ENCODE peak calls at places on chromosomes 13 and 19, in nine cellular contexts. One of them, this sample, is unnamed.

GRCh38 chr13:73058741-73059459 is at the start of gene KLF5:
- DNase-seq in NB4: peak
- DNase-seq in transverse colon: peak
- DNase-seq in IMR-90: peak
- DNase-seq in spleen: peak
- DNase-seq in endothelial cell of umbilical vein: peak
- DNase-seq in body of pancreas: peak
- DNase-seq in suprapubic skin: peak
- DNase-seq in ovary: peak
- DNase-seq in this sample: peak

GRCh38 chr13:104163866-104164630 is 1097.8 kb upstream of the SLC10A2 start:
- DNase-seq in NB4: no peak
- DNase-seq in transverse colon: no peak
- DNase-seq in IMR-90: no peak
- DNase-seq in spleen: no peak
- DNase-seq in endothelial cell of umbilical vein: no peak
- DNase-seq in body of pancreas: no peak
- DNase-seq in suprapubic skin: no peak
- DNase-seq in ovary: no peak
- DNase-seq in this sample: no peak

GRCh38 chr13:40271511-40271910 is 394.9 kb downstream of the FOXO1 start:
- DNase-seq in NB4: no peak
- DNase-seq in transverse colon: peak
- DNase-seq in IMR-90: no peak
- DNase-seq in spleen: no peak
- DNase-seq in endothelial cell of umbilical vein: peak
- DNase-seq in body of pancreas: peak
- DNase-seq in suprapubic skin: no peak
- DNase-seq in ovary: no peak
- DNase-seq in this sample: no peak

GRCh38 chr13:34523401-34523800 is 418.7 kb upstream of the NBEA start:
- DNase-seq in NB4: no peak
- DNase-seq in transverse colon: no peak
- DNase-seq in IMR-90: no peak
- DNase-seq in spleen: no peak
- DNase-seq in endothelial cell of umbilical vein: no peak
- DNase-seq in body of pancreas: no peak
- DNase-seq in suprapubic skin: no peak
- DNase-seq in ovary: no peak
- DNase-seq in this sample: no peak

GRCh38 chr13:20715340-20715732 is 11.8 kb downstream of the IL17D start:
- DNase-seq in NB4: no peak
- DNase-seq in transverse colon: no peak
- DNase-seq in IMR-90: no peak
- DNase-seq in spleen: no peak
- DNase-seq in endothelial cell of umbilical vein: no peak
- DNase-seq in body of pancreas: no peak
- DNase-seq in suprapubic skin: no peak
- DNase-seq in ovary: no peak
- DNase-seq in this sample: no peak

GRCh38 chr13:22757530-22758120 is 423.2 kb upstream of the SGCG start:
- DNase-seq in NB4: peak
- DNase-seq in transverse colon: no peak
- DNase-seq in IMR-90: peak
- DNase-seq in spleen: no peak
- DNase-seq in endothelial cell of umbilical vein: no peak
- DNase-seq in body of pancreas: no peak
- DNase-seq in suprapubic skin: no peak
- DNase-seq in ovary: no peak
- DNase-seq in this sample: no peak

GRCh38 chr13:66489172-66489571 is 741.0 kb downstream of the PCDH9 start:
- DNase-seq in NB4: no peak
- DNase-seq in transverse colon: no peak
- DNase-seq in IMR-90: no peak
- DNase-seq in spleen: no peak
- DNase-seq in endothelial cell of umbilical vein: no peak
- DNase-seq in body of pancreas: no peak
- DNase-seq in suprapubic skin: no peak
- DNase-seq in ovary: no peak
- DNase-seq in this sample: no peak

GRCh38 chr13:39418424-39418823 is 184.6 kb downstream of the LHFPL6 start:
- DNase-seq in NB4: no peak
- DNase-seq in transverse colon: no peak
- DNase-seq in IMR-90: no peak
- DNase-seq in spleen: no peak
- DNase-seq in endothelial cell of umbilical vein: no peak
- DNase-seq in body of pancreas: no peak
- DNase-seq in suprapubic skin: no peak
- DNase-seq in ovary: no peak
- DNase-seq in this sample: no peak

GRCh38 chr19:8526345-8527062 is 12.5 kb upstream of the ZNF414 start:
- DNase-seq in NB4: peak
- DNase-seq in transverse colon: peak
- DNase-seq in IMR-90: peak
- DNase-seq in spleen: peak
- DNase-seq in endothelial cell of umbilical vein: peak
- DNase-seq in body of pancreas: peak
- DNase-seq in suprapubic skin: peak
- DNase-seq in ovary: peak
- DNase-seq in this sample: peak

GRCh38 chr13:108494991-108495661 is 134.3 kb upstream of the MYO16 start:
- DNase-seq in NB4: no peak
- DNase-seq in transverse colon: no peak
- DNase-seq in IMR-90: no peak
- DNase-seq in spleen: no peak
- DNase-seq in endothelial cell of umbilical vein: no peak
- DNase-seq in body of pancreas: no peak
- DNase-seq in suprapubic skin: no peak
- DNase-seq in ovary: no peak
- DNase-seq in this sample: no peak

GRCh38 chr13:81480634-81481033 is 1139.7 kb upstream of the SPRY2 start:
- DNase-seq in NB4: no peak
- DNase-seq in transverse colon: no peak
- DNase-seq in IMR-90: no peak
- DNase-seq in spleen: no peak
- DNase-seq in endothelial cell of umbilical vein: no peak
- DNase-seq in body of pancreas: no peak
- DNase-seq in suprapubic skin: no peak
- DNase-seq in ovary: no peak
- DNase-seq in this sample: no peak
- TF ChIP-seq CTCF in NB4: no peak
- TF ChIP-seq CTCF in transverse colon: no peak
- TF ChIP-seq CTCF in IMR-90: no peak
- TF ChIP-seq CTCF in spleen: no peak
- TF ChIP-seq CTCF in endothelial cell of umbilical vein: no peak
- TF ChIP-seq CTCF in body of pancreas: peak
- TF ChIP-seq CTCF in suprapubic skin: no peak
- TF ChIP-seq CTCF in ovary: no peak
- TF ChIP-seq CTCF in this sample: no peak

GRCh38 chr19:57410748-57411671 is at the start of gene ZNF17:
- DNase-seq in NB4: peak
- DNase-seq in transverse colon: peak
- DNase-seq in IMR-90: peak
- DNase-seq in spleen: peak
- DNase-seq in endothelial cell of umbilical vein: peak
- DNase-seq in body of pancreas: peak
- DNase-seq in suprapubic skin: peak
- DNase-seq in ovary: peak
- DNase-seq in this sample: peak
- TF ChIP-seq POLR2A in NB4: peak
- TF ChIP-seq POLR2A in transverse colon: peak
- TF ChIP-seq POLR2A in IMR-90: no peak
- TF ChIP-seq POLR2A in spleen: no peak
- TF ChIP-seq POLR2A in endothelial cell of umbilical vein: no peak
- TF ChIP-seq POLR2A in body of pancreas: peak
- TF ChIP-seq POLR2A in suprapubic skin: no peak
- TF ChIP-seq POLR2A in ovary: no peak
- TF ChIP-seq POLR2A in this sample: no peak

DNA sequence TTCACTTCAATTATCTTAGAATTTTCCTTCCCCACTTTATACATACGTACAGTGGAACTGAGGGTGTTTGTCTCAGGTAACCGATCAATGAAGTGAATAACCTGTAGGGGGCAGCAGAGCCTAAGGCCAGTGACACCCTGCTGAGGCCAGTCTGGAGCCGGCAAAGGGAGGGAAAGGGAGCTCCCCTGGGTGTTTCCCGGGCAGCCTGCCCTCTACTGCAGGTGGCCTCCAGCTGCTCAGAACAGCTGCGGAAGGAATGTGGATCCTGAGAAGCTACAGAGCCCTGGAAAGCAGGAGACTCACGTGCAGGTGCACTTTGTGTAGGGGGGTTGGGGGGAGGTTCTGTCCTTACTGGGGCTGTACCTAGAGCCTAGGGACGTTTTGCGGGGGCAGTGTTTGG is 832 bp upstream of the ZNF491 start:
- DNase-seq in NB4: peak
- DNase-seq in transverse colon: peak
- DNase-seq in IMR-90: peak
- DNase-seq in spleen: peak
- DNase-seq in endothelial cell of umbilical vein: peak
- DNase-seq in body of pancreas: peak
- DNase-seq in suprapubic skin: peak
- DNase-seq in ovary: peak
- DNase-seq in this sample: peak
- H3K4me3 ChIP-seq in NB4: no peak
- H3K4me3 ChIP-seq in transverse colon: no peak
- H3K4me3 ChIP-seq in IMR-90: no peak
- H3K4me3 ChIP-seq in spleen: no peak
- H3K4me3 ChIP-seq in endothelial cell of umbilical vein: no peak
- H3K4me3 ChIP-seq in body of pancreas: no peak
- H3K4me3 ChIP-seq in suprapubic skin: no peak
- H3K4me3 ChIP-seq in ovary: no peak
- H3K4me3 ChIP-seq in this sample: no peak

DNA sequence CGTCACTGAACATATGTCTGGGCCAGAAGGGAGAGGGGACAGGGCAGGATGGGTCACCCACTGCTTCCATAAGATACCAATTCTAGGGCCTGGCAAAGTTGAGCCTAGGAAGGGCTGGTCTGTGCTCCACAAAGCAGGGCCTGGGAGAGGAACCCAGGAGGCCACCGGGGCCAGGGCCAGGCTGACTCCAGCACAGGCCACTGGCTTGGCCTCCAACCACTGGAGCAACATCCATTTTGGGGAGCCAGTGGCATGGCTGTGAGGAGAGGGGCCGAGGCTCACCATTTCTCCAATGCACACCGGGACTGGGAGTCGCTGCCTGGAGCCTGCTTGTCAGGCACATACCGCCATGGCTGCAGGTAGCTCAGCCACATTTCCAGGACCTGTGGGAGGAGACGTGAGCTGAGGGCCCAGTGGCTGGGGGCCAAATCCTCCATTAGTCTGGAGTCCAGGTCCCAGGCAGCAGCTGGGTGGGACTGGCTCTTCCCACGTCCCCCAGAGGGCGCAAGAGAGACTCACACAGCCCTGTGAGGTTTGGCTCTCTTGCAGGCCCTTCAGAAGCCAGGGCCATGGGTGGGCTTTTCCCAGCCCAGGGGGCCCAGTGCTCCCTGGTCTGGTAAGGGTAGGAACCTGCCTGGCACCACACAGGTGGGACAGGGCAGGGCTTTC is 27.7 kb downstream of the TUBA3C start:
- DNase-seq in NB4: peak
- DNase-seq in transverse colon: no peak
- DNase-seq in IMR-90: no peak
- DNase-seq in spleen: no peak
- DNase-seq in endothelial cell of umbilical vein: no peak
- DNase-seq in body of pancreas: peak
- DNase-seq in suprapubic skin: no peak
- DNase-seq in ovary: no peak
- DNase-seq in this sample: peak
- TF ChIP-seq CTCF in NB4: peak
- TF ChIP-seq CTCF in transverse colon: no peak
- TF ChIP-seq CTCF in IMR-90: no peak
- TF ChIP-seq CTCF in spleen: no peak
- TF ChIP-seq CTCF in endothelial cell of umbilical vein: no peak
- TF ChIP-seq CTCF in body of pancreas: no peak
- TF ChIP-seq CTCF in suprapubic skin: no peak
- TF ChIP-seq CTCF in ovary: no peak
- TF ChIP-seq CTCF in this sample: no peak

GRCh38 chr19:48899781-48900476 is at the start of gene NUCB1:
- DNase-seq in NB4: peak
- DNase-seq in transverse colon: peak
- DNase-seq in IMR-90: peak
- DNase-seq in spleen: peak
- DNase-seq in endothelial cell of umbilical vein: peak
- DNase-seq in body of pancreas: peak
- DNase-seq in suprapubic skin: peak
- DNase-seq in ovary: peak
- DNase-seq in this sample: peak
- TF ChIP-seq POLR2A in NB4: peak
- TF ChIP-seq POLR2A in transverse colon: peak
- TF ChIP-seq POLR2A in IMR-90: no peak
- TF ChIP-seq POLR2A in spleen: peak
- TF ChIP-seq POLR2A in endothelial cell of umbilical vein: peak
- TF ChIP-seq POLR2A in body of pancreas: peak
- TF ChIP-seq POLR2A in suprapubic skin: no peak
- TF ChIP-seq POLR2A in ovary: peak
- TF ChIP-seq POLR2A in this sample: peak

GRCh38 chr13:113061271-113061625 is 44.3 kb upstream of the F7 start:
- DNase-seq in NB4: no peak
- DNase-seq in transverse colon: no peak
- DNase-seq in IMR-90: no peak
- DNase-seq in spleen: peak
- DNase-seq in endothelial cell of umbilical vein: no peak
- DNase-seq in body of pancreas: no peak
- DNase-seq in suprapubic skin: peak
- DNase-seq in ovary: no peak
- DNase-seq in this sample: no peak
- H3K4me3 ChIP-seq in NB4: no peak
- H3K4me3 ChIP-seq in transverse colon: no peak
- H3K4me3 ChIP-seq in IMR-90: no peak
- H3K4me3 ChIP-seq in spleen: no peak
- H3K4me3 ChIP-seq in endothelial cell of umbilical vein: no peak
- H3K4me3 ChIP-seq in body of pancreas: no peak
- H3K4me3 ChIP-seq in suprapubic skin: no peak
- H3K4me3 ChIP-seq in ovary: no peak
- H3K4me3 ChIP-seq in this sample: no peak